ENCODE peak calls at places on chromosome 6, in five cellular contexts. M is neuronal stem cell, V is tibial artery, B is fibroblast of lung, G is WERI-Rb-1. A is an unnamed sample.

GRCh38 chr6:100300221-100300736 is 164.4 kb downstream of the SIM1 start:
- DNase-seq in V (no peak), B (peak; percentile 87), G (no peak), M (no peak), A (peak; percentile 87)

GRCh38 chr6:3523288-3523670 is 66.4 kb upstream of the SLC22A23 start:
- DNase-seq in B (no peak), M (no peak), G (no peak), V (no peak), A (no peak)

GRCh38 chr6:39050453-39051112 is 2.0 kb downstream of the GLP1R start:
- DNase-seq in B (no peak), G (no peak), V (no peak), M (no peak), A (no peak)

GRCh38 chr6:35084041-35084491 is 57.1 kb downstream of the TCP11 start:
- DNase-seq in V (peak; percentile 17), G (no peak), M (no peak), B (no peak), A (no peak)

GRCh38 chr6:168428052-168428829 is 12.7 kb upstream of the SMOC2 start:
- DNase-seq in B (no peak), G (no peak), V (no peak), M (no peak), A (no peak)

GRCh38 chr6:150005761-150006651 is 19.3 kb downstream of the RAET1L start:
- DNase-seq in M (no peak), G (no peak), V (no peak), B (no peak), A (no peak)

GRCh38 chr6:105562027-105562426 is 159.1 kb upstream of the PREP start:
- DNase-seq in B (peak; percentile 6), M (no peak), V (no peak), G (no peak), A (no peak)

GRCh38 chr6:157550114-157550989 is 169.4 kb downstream of the ZDHHC14 start:
- DNase-seq in V (no peak), B (no peak), G (no peak), M (no peak), A (no peak)

GRCh38 chr6:35736982-35737412 is at the start of gene ARMC12:
- DNase-seq in G (no peak), V (no peak), B (no peak), M (no peak), A (no peak)

GRCh38 chr6:167115054-167115453 is 7.8 kb upstream of the CCR6 start:
- DNase-seq in V (no peak), M (no peak), B (no peak), G (peak; percentile 22), A (no peak)

GRCh38 chr6:169051371-169051770 is 202.3 kb downstream of the THBS2 start:
- DNase-seq in M (no peak), B (peak; percentile 39), V (no peak), G (no peak), A (no peak)

GRCh38 chr6:155528982-155529453 is 73.4 kb upstream of the NOX3 start:
- DNase-seq in V (peak; percentile 39), M (no peak), B (peak; percentile 93), G (no peak), A (peak; percentile 92)

GRCh38 chr6:136962661-136963060 is 40.6 kb downstream of the SLC35D3 start:
- DNase-seq in V (no peak), G (peak; percentile 61), B (no peak), M (no peak), A (peak; percentile 86)

GRCh38 chr6:26431258-26432162 is 8.8 kb upstream of the BTN3A3 start:
- DNase-seq in M (no peak), B (peak; percentile 75), G (no peak), V (peak; percentile 67), A (no peak)

GRCh38 chr6:70277480-70277879 is 25.4 kb downstream of the COL9A1 start:
- DNase-seq in B (peak; percentile 86), G (no peak), V (no peak), M (no peak), A (no peak)

GRCh38 chr6:17278289-17279061 is 2.7 kb upstream of the RBM24 start:
- DNase-seq in V (no peak), M (no peak), B (peak; percentile 47), G (no peak), A (peak; percentile 44)

GRCh38 chr6:25360611-25361010 is 81.4 kb downstream of the CARMIL1 start:
- DNase-seq in V (no peak), M (no peak), G (no peak), B (peak; percentile 66), A (peak; percentile 75)

GRCh38 chr6:75145976-75146375 is 59.9 kb downstream of the COL12A1 start:
- DNase-seq in G (no peak), V (no peak), M (no peak), B (no peak), A (no peak)

GRCh38 chr6:25013249-25013648 is 77.5 kb upstream of the RIPOR2 start:
- DNase-seq in V (no peak), M (no peak), G (no peak), B (no peak), A (no peak)

GRCh38 chr6:42047220-42047590 is 3.1 kb upstream of the TAF8 start:
- DNase-seq in B (no peak), V (no peak), G (no peak), M (no peak), A (no peak)

GRCh38 chr6:49647470-49647869 is 10.8 kb upstream of the RHAG start:
- DNase-seq in V (no peak), M (no peak), G (no peak), B (no peak), A (no peak)

GRCh38 chr6:168120390-168121307 is 41.6 kb upstream of the FRMD1 start:
- DNase-seq in M (no peak), B (no peak), G (no peak), V (peak; percentile 6), A (no peak)

GRCh38 chr6:77604476-77604875 is 48.4 kb upstream of the MEI4 start:
- DNase-seq in B (no peak), G (no peak), M (no peak), V (no peak), A (no peak)

GRCh38 chr6:78909391-78909790 is 42.0 kb downstream of the IRAK1BP1 start:
- DNase-seq in B (peak; percentile 72), M (no peak), V (no peak), G (no peak), A (no peak)

GRCh38 chr6:143506620-143507019 is 4.9 kb downstream of the FUCA2 start:
- DNase-seq in G (no peak), B (no peak), V (no peak), M (no peak), A (no peak)
- H3K36me3 ChIP-seq in G (no peaks in the 10 kb centered on the region), B (peaks cover 8% of the 10 kb centered on the region), V (peaks cover 15% of the 10 kb centered on the region), M (peaks cover 3% of the 10 kb centered on the region), A (peaks cover 7% of the 10 kb centered on the region)

DNA sequence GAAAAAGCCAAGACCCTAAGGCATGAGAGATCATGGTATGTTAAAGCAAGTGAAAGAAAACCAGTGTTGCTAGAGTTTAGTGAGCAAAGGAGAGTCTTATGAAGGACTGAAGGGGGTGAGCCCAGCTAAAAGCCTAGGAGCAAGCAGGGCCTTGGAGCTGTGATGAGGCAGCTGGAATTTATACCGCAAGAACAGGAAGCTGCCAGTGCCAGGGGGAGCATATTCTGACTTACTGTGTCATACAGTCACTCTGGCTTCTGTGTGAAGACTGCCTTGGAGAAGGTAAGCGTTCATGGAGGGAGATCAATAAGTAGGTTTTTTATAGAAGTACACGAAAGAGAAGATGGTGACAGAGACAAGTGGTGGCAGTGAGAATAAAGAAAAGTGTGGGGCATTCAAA is 308.9 kb upstream of the THEMIS start:
- DNase-seq in V (no peak), M (no peak), G (no peak), B (peak; percentile 65), A (peak; percentile 7)
- H3K27ac ChIP-seq in V (no peak overlapping the region), M (no peak overlapping the region), G (no peak overlapping the region), B (no peak overlapping the region), A (no peak overlapping the region)

GRCh38 chr6:89295981-89296380 is 19.1 kb downstream of the GABRR2 start:
- DNase-seq in M (no peak), B (no peak), G (no peak), V (no peak), A (no peak)

GRCh38 chr6:89299451-89299850 is 15.6 kb downstream of the GABRR2 start:
- DNase-seq in M (no peak), V (no peak), B (no peak), G (peak; percentile 45), A (no peak)

GRCh38 chr6:89301586-89302194 is 13.4 kb downstream of the GABRR2 start:
- DNase-seq in G (no peak), M (no peak), V (no peak), B (no peak), A (no peak)

GRCh38 chr6:89297695-89298351 is 17.3 kb downstream of the GABRR2 start:
- DNase-seq in B (peak; percentile 98), M (no peak), G (peak; percentile 90), V (peak; percentile 44), A (peak; percentile 97)

DNA sequence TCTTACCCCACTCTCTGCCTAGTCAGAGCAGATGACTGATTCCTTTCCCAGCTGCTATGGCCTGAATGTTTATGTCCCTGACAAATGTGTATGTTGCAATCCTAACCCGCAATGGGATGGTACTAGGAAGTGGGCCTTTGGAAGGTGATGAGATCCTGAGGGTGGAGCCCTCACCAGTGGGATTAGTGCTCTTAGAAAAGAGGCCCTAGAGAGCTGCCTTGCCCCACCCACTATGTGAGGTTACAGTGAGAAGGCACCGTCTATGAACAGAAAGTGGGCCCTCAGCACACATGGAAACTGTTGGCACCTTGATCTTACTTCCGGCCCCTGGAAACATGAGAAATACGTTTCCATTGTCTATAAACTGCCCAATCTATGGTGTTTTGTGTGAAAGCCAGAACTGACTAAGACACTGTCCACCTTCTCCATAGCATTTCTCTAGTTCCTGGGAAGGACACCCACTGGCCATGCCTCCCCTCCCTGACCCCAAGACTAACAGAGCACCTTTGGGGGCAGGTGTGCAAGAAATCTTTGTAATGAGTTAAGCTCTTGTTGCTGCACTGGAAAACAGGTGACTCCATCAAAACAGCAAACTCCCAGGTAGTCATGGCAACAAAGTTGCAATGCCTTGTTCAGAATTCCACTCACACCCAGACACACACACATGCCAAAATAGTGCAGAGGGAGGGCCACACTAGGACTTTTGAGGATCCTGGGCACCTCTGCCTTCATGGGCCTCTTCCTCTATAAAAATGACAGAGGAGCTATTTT is 16.2 kb downstream of the GABRR2 start:
- DNase-seq in V (no peak), G (peak; percentile 55), M (no peak), B (peak; percentile 92), A (peak; percentile 47)
- H3K36me3 ChIP-seq in V (no peaks in the 10 kb centered on the region), G (no peaks in the 10 kb centered on the region), M (no peaks in the 10 kb centered on the region), B (no peaks in the 10 kb centered on the region), A (no peaks in the 10 kb centered on the region)

GRCh38 chr6:144219056-144219685 is 66.0 kb upstream of the UTRN start:
- DNase-seq in G (no peak), B (peak; percentile 77), V (no peak), M (no peak), A (peak; percentile 71)

GRCh38 chr6:144215932-144216667 is 65.8 kb downstream of the STX11 start:
- DNase-seq in V (peak; percentile 93), B (peak; percentile 99), M (peak; percentile 98), G (peak; percentile 94), A (peak; percentile 94)

GRCh38 chr6:144216668-144217218 is 66.4 kb downstream of the STX11 start:
- DNase-seq in M (no peak), B (no peak), G (no peak), V (no peak), A (no peak)

GRCh38 chr6:144217264-144217663 is 66.9 kb downstream of the STX11 start:
- DNase-seq in V (no peak), M (no peak), B (peak; percentile 5), G (no peak), A (peak; percentile 30)

DNA sequence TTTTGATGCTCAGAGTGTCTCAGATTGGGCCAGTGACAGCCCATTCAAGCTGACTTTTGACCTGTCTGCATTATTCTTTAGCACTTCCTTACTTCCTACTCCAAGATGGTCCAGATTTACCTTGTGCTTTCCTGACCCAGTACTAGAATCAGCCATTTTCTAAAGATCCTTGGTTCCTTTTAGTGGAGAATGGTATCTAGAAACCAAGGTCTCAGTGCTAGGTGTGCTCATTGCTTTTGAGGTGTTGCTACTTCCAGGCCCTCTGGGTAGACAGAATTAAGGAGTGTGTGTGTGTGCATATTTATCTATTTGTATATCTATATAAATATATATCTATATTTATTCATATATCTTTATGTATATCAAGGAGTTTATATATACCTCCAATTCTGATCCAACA is 67.3 kb upstream of the UTRN start:
- DNase-seq in M (no peak), G (no peak), B (no peak), V (no peak), A (no peak)
- H3K27ac ChIP-seq in M (no peak overlapping the region), G (no peak overlapping the region), B (no peak overlapping the region), V (peak overlapping the region; percentile 86), A (peak overlapping the region; percentile 73)

A was measured in cardiac muscle cell.